ENCODE peak calls at places on chromosomes 5 and 9, in seven cellular contexts. One of them, this sample, is unnamed.

GRCh38 chr5:74149395-74149794 is 491.1 kb downstream of the ENC1 start:
- DNase-seq in small intestine: no peak
- DNase-seq in mesendoderm: no peak
- DNase-seq in kidney: no peak
- DNase-seq in left ventricle myocardium inferior: no peak
- DNase-seq in esophagus squamous epithelium: no peak
- DNase-seq in A549: peak; percentile 47
- DNase-seq in this sample: peak; percentile 69

GRCh38 chr5:176662371-176663333 is 15.4 kb downstream of the TSPAN17 start:
- DNase-seq in small intestine: no peak
- DNase-seq in mesendoderm: no peak
- DNase-seq in kidney: peak; percentile 63
- DNase-seq in left ventricle myocardium inferior: no peak
- DNase-seq in esophagus squamous epithelium: no peak
- DNase-seq in A549: no peak
- DNase-seq in this sample: no peak

GRCh38 chr9:93025736-93026135 is 32.8 kb upstream of the SUSD3 start:
- DNase-seq in small intestine: no peak
- DNase-seq in mesendoderm: no peak
- DNase-seq in kidney: no peak
- DNase-seq in left ventricle myocardium inferior: no peak
- DNase-seq in esophagus squamous epithelium: no peak
- DNase-seq in A549: no peak
- DNase-seq in this sample: no peak

GRCh38 chr9:98037362-98037761 is 19.2 kb upstream of the NANS start:
- DNase-seq in small intestine: peak; percentile 10
- DNase-seq in mesendoderm: no peak
- DNase-seq in kidney: no peak
- DNase-seq in left ventricle myocardium inferior: peak; percentile 41
- DNase-seq in esophagus squamous epithelium: no peak
- DNase-seq in A549: no peak
- DNase-seq in this sample: no peak

GRCh38 chr5:110963495-110963894 is 108.0 kb upstream of the TSLP start:
- DNase-seq in small intestine: no peak
- DNase-seq in mesendoderm: no peak
- DNase-seq in kidney: no peak
- DNase-seq in left ventricle myocardium inferior: no peak
- DNase-seq in esophagus squamous epithelium: no peak
- DNase-seq in A549: no peak
- DNase-seq in this sample: no peak

GRCh38 chr5:174723979-174724483 is 351 bp upstream of the MSX2 start:
- DNase-seq in small intestine: no peak
- DNase-seq in mesendoderm: peak; percentile 70
- DNase-seq in kidney: no peak
- DNase-seq in left ventricle myocardium inferior: no peak
- DNase-seq in esophagus squamous epithelium: no peak
- DNase-seq in A549: peak; percentile 23
- DNase-seq in this sample: no peak

GRCh38 chr5:170534177-170534576 is 30.4 kb downstream of the KCNIP1 start:
- DNase-seq in small intestine: no peak
- DNase-seq in mesendoderm: peak; percentile 71
- DNase-seq in kidney: no peak
- DNase-seq in left ventricle myocardium inferior: no peak
- DNase-seq in esophagus squamous epithelium: no peak
- DNase-seq in A549: no peak
- DNase-seq in this sample: no peak

GRCh38 chr9:130927338-130927737 is 11.7 kb downstream of the FIBCD1 start:
- DNase-seq in small intestine: no peak
- DNase-seq in mesendoderm: no peak
- DNase-seq in kidney: peak; percentile 77
- DNase-seq in left ventricle myocardium inferior: no peak
- DNase-seq in esophagus squamous epithelium: no peak
- DNase-seq in A549: no peak
- DNase-seq in this sample: no peak

GRCh38 chr5:191949-192690 is 825 bp downstream of the LRRC14B start:
- DNase-seq in small intestine: no peak
- DNase-seq in mesendoderm: no peak
- DNase-seq in kidney: peak; percentile 75
- DNase-seq in left ventricle myocardium inferior: no peak
- DNase-seq in esophagus squamous epithelium: no peak
- DNase-seq in A549: no peak
- DNase-seq in this sample: peak; percentile 54

GRCh38 chr5:33048315-33048714 is 337.2 kb downstream of the NPR3 start:
- DNase-seq in small intestine: no peak
- DNase-seq in mesendoderm: no peak
- DNase-seq in kidney: peak; percentile 45
- DNase-seq in left ventricle myocardium inferior: no peak
- DNase-seq in esophagus squamous epithelium: no peak
- DNase-seq in A549: no peak
- DNase-seq in this sample: no peak

GRCh38 chr5:145847499-145848497 is 12.7 kb upstream of the PRELID2 start:
- DNase-seq in small intestine: peak; percentile 46
- DNase-seq in mesendoderm: no peak
- DNase-seq in kidney: no peak
- DNase-seq in left ventricle myocardium inferior: no peak
- DNase-seq in esophagus squamous epithelium: no peak
- DNase-seq in A549: peak; percentile 12
- DNase-seq in this sample: no peak

GRCh38 chr5:5891350-5891749 is 468.9 kb downstream of the ICE1 start:
- DNase-seq in small intestine: no peak
- DNase-seq in mesendoderm: peak; percentile 6
- DNase-seq in kidney: no peak
- DNase-seq in left ventricle myocardium inferior: no peak
- DNase-seq in esophagus squamous epithelium: no peak
- DNase-seq in A549: no peak
- DNase-seq in this sample: no peak

GRCh38 chr9:104858271-104858670 is 69.7 kb downstream of the ABCA1 start:
- DNase-seq in small intestine: no peak
- DNase-seq in mesendoderm: no peak
- DNase-seq in kidney: no peak
- DNase-seq in left ventricle myocardium inferior: no peak
- DNase-seq in esophagus squamous epithelium: no peak
- DNase-seq in A549: no peak
- DNase-seq in this sample: no peak

GRCh38 chr5:30808996-30809395 is 384.5 kb upstream of the CDH6 start:
- DNase-seq in small intestine: no peak
- DNase-seq in mesendoderm: peak; percentile 22
- DNase-seq in kidney: no peak
- DNase-seq in left ventricle myocardium inferior: no peak
- DNase-seq in esophagus squamous epithelium: no peak
- DNase-seq in A549: no peak
- DNase-seq in this sample: no peak

GRCh38 chr5:150159741-150160179 is 4.1 kb upstream of the PDGFRB start:
- DNase-seq in small intestine: no peak
- DNase-seq in mesendoderm: no peak
- DNase-seq in kidney: no peak
- DNase-seq in left ventricle myocardium inferior: peak; percentile 72
- DNase-seq in esophagus squamous epithelium: no peak
- DNase-seq in A549: no peak
- DNase-seq in this sample: no peak

GRCh38 chr5:98827161-98827560 is 53.7 kb downstream of the RGMB start:
- DNase-seq in small intestine: peak; percentile 49
- DNase-seq in mesendoderm: peak; percentile 57
- DNase-seq in kidney: no peak
- DNase-seq in left ventricle myocardium inferior: no peak
- DNase-seq in esophagus squamous epithelium: no peak
- DNase-seq in A549: peak; percentile 43
- DNase-seq in this sample: no peak

GRCh38 chr9:118088075-118088474 is 383.9 kb downstream of the TLR4 start:
- DNase-seq in small intestine: no peak
- DNase-seq in mesendoderm: no peak
- DNase-seq in kidney: no peak
- DNase-seq in left ventricle myocardium inferior: no peak
- DNase-seq in esophagus squamous epithelium: no peak
- DNase-seq in A549: no peak
- DNase-seq in this sample: no peak

GRCh38 chr5:59685131-59685530 is 208.4 kb downstream of the PDE4D start:
- DNase-seq in small intestine: no peak
- DNase-seq in mesendoderm: no peak
- DNase-seq in kidney: no peak
- DNase-seq in left ventricle myocardium inferior: no peak
- DNase-seq in esophagus squamous epithelium: no peak
- DNase-seq in A549: no peak
- DNase-seq in this sample: no peak

GRCh38 chr5:9549941-9550340 is 4.1 kb upstream of the SEMA5A start:
- DNase-seq in small intestine: no peak
- DNase-seq in mesendoderm: no peak
- DNase-seq in kidney: no peak
- DNase-seq in left ventricle myocardium inferior: no peak
- DNase-seq in esophagus squamous epithelium: no peak
- DNase-seq in A549: no peak
- DNase-seq in this sample: no peak

GRCh38 chr5:172666251-172666650 is 25.2 kb downstream of the NEURL1B start:
- DNase-seq in small intestine: no peak
- DNase-seq in mesendoderm: peak; percentile 75
- DNase-seq in kidney: no peak
- DNase-seq in left ventricle myocardium inferior: no peak
- DNase-seq in esophagus squamous epithelium: no peak
- DNase-seq in A549: peak; percentile 36
- DNase-seq in this sample: no peak

GRCh38 chr5:172664018-172664417 is 23.0 kb downstream of the NEURL1B start:
- DNase-seq in small intestine: no peak
- DNase-seq in mesendoderm: no peak
- DNase-seq in kidney: no peak
- DNase-seq in left ventricle myocardium inferior: no peak
- DNase-seq in esophagus squamous epithelium: no peak
- DNase-seq in A549: no peak
- DNase-seq in this sample: no peak

GRCh38 chr5:172662596-172662995 is 21.5 kb downstream of the NEURL1B start:
- DNase-seq in small intestine: no peak
- DNase-seq in mesendoderm: no peak
- DNase-seq in kidney: no peak
- DNase-seq in left ventricle myocardium inferior: no peak
- DNase-seq in esophagus squamous epithelium: no peak
- DNase-seq in A549: no peak
- DNase-seq in this sample: peak; percentile 6

GRCh38 chr5:172667786-172668735 is 27.0 kb downstream of the NEURL1B start:
- DNase-seq in small intestine: no peak
- DNase-seq in mesendoderm: no peak
- DNase-seq in kidney: no peak
- DNase-seq in left ventricle myocardium inferior: no peak
- DNase-seq in esophagus squamous epithelium: no peak
- DNase-seq in A549: no peak
- DNase-seq in this sample: peak; percentile 21

GRCh38 chr5:172665049-172665541 is 24.0 kb downstream of the NEURL1B start:
- DNase-seq in small intestine: no peak
- DNase-seq in mesendoderm: no peak
- DNase-seq in kidney: no peak
- DNase-seq in left ventricle myocardium inferior: no peak
- DNase-seq in esophagus squamous epithelium: no peak
- DNase-seq in A549: no peak
- DNase-seq in this sample: peak; percentile 53
- H3K4me1 ChIP-seq in small intestine: no peaks in the 10 kb centered on the region
- H3K4me1 ChIP-seq in mesendoderm: no peaks in the 10 kb centered on the region
- H3K4me1 ChIP-seq in kidney: no peaks in the 10 kb centered on the region
- H3K4me1 ChIP-seq in left ventricle myocardium inferior: peaks cover 100% of the 10 kb centered on the region
- H3K4me1 ChIP-seq in esophagus squamous epithelium: peaks cover 49% of the 10 kb centered on the region
- H3K4me1 ChIP-seq in A549: peaks cover 8% of the 10 kb centered on the region
- H3K4me1 ChIP-seq in this sample: peaks cover 37% of the 10 kb centered on the region

GRCh38 chr9:134781895-134782294 is 98.7 kb upstream of the FCN2 start:
- DNase-seq in small intestine: no peak
- DNase-seq in mesendoderm: no peak
- DNase-seq in kidney: no peak
- DNase-seq in left ventricle myocardium inferior: no peak
- DNase-seq in esophagus squamous epithelium: no peak
- DNase-seq in A549: no peak
- DNase-seq in this sample: no peak
- H3K27ac ChIP-seq in small intestine: no peak overlapping the region
- H3K27ac ChIP-seq in mesendoderm: no peak overlapping the region
- H3K27ac ChIP-seq in kidney: no peak overlapping the region
- H3K27ac ChIP-seq in left ventricle myocardium inferior: no peak overlapping the region
- H3K27ac ChIP-seq in esophagus squamous epithelium: no peak overlapping the region
- H3K27ac ChIP-seq in A549: no peak overlapping the region
- H3K27ac ChIP-seq in this sample: no peak overlapping the region

GRCh38 chr9:38343037-38343436 is 49.5 kb upstream of the ALDH1B1 start:
- DNase-seq in small intestine: no peak
- DNase-seq in mesendoderm: no peak
- DNase-seq in kidney: no peak
- DNase-seq in left ventricle myocardium inferior: no peak
- DNase-seq in esophagus squamous epithelium: no peak
- DNase-seq in A549: no peak
- DNase-seq in this sample: no peak

GRCh38 chr9:38342096-38342495 is 50.4 kb upstream of the ALDH1B1 start:
- DNase-seq in small intestine: no peak
- DNase-seq in mesendoderm: no peak
- DNase-seq in kidney: no peak
- DNase-seq in left ventricle myocardium inferior: no peak
- DNase-seq in esophagus squamous epithelium: no peak
- DNase-seq in A549: no peak
- DNase-seq in this sample: no peak

GRCh38 chr9:38344566-38345324 is 47.8 kb upstream of the ALDH1B1 start:
- DNase-seq in small intestine: no peak
- DNase-seq in mesendoderm: no peak
- DNase-seq in kidney: no peak
- DNase-seq in left ventricle myocardium inferior: no peak
- DNase-seq in esophagus squamous epithelium: no peak
- DNase-seq in A549: no peak
- DNase-seq in this sample: no peak

GRCh38 chr9:38342532-38342931 is 50.0 kb upstream of the ALDH1B1 start:
- DNase-seq in small intestine: no peak
- DNase-seq in mesendoderm: no peak
- DNase-seq in kidney: no peak
- DNase-seq in left ventricle myocardium inferior: no peak
- DNase-seq in esophagus squamous epithelium: no peak
- DNase-seq in A549: no peak
- DNase-seq in this sample: no peak

DNA sequence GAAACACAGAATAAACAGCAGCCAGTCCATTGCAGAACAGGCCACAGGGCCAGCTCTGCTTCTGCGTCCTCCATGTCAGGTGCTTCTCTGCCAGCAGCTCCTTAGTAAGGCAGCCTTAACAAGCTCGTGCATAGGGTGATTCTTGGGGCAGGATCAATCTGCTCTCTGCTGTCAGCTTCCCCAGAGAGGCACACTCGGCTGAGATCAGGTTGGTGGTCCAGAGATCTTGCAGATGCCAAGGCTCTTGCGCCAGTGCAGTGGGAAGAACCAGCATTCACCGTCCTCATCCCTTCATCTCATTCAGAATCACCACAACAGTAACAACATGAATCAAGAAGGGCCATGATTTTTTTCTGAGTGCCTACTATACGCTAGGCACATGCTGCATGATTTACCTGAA is 49.0 kb upstream of the ALDH1B1 start:
- DNase-seq in small intestine: no peak
- DNase-seq in mesendoderm: no peak
- DNase-seq in kidney: no peak
- DNase-seq in left ventricle myocardium inferior: no peak
- DNase-seq in esophagus squamous epithelium: no peak
- DNase-seq in A549: no peak
- DNase-seq in this sample: no peak
- H3K4me1 ChIP-seq in small intestine: no peaks in the 10 kb centered on the region
- H3K4me1 ChIP-seq in mesendoderm: peaks cover 14% of the 10 kb centered on the region
- H3K4me1 ChIP-seq in kidney: peaks cover 6% of the 10 kb centered on the region
- H3K4me1 ChIP-seq in left ventricle myocardium inferior: no peaks in the 10 kb centered on the region
- H3K4me1 ChIP-seq in esophagus squamous epithelium: no peaks in the 10 kb centered on the region
- H3K4me1 ChIP-seq in A549: peaks cover 5% of the 10 kb centered on the region
- H3K4me1 ChIP-seq in this sample: no peaks in the 10 kb centered on the region

DNA sequence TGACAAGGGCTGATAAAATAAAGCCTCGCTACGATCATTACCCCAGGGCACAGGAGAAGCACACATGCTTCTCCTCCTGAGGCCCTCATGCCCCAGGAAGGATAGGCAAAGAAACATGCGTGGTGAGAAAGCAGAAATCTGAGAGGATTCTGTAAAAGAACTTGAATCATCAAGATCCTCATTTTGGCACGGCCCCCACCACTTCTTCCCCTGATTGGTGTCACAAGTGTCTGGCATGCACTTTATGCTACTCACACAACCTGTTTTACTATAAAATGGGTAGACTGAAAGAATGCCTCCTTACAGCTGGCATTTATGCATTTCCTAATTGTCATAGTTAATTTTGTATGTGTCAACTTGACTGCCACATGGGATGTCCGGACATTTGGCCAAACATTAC is 32.1 kb downstream of the PCA3 start:
- DNase-seq in small intestine: no peak
- DNase-seq in mesendoderm: no peak
- DNase-seq in kidney: no peak
- DNase-seq in left ventricle myocardium inferior: no peak
- DNase-seq in esophagus squamous epithelium: no peak
- DNase-seq in A549: no peak
- DNase-seq in this sample: no peak
- H3K27ac ChIP-seq in small intestine: no peak overlapping the region
- H3K27ac ChIP-seq in mesendoderm: no peak overlapping the region
- H3K27ac ChIP-seq in kidney: no peak overlapping the region
- H3K27ac ChIP-seq in left ventricle myocardium inferior: no peak overlapping the region
- H3K27ac ChIP-seq in esophagus squamous epithelium: no peak overlapping the region
- H3K27ac ChIP-seq in A549: no peak overlapping the region
- H3K27ac ChIP-seq in this sample: no peak overlapping the region

This sample was measured in upper lobe of right lung.